ENCODE peak calls at places on chromosome X, in six cellular contexts. Y, A, W, E, U and D are unnamed samples.

GRCh38 chrX:17024896-17025295 is 78.4 kb downstream of the REPS2 start:
- DNase-seq in U (peak), Y (no peak), E (no peak), A (peak), W (no peak), D (peak)

GRCh38 chrX:110667706-110668105 is 127.9 kb downstream of the CHRDL1 start:
- DNase-seq in A (no peak), U (peak), W (no peak), E (no peak), Y (no peak), D (no peak)

GRCh38 chrX:68571292-68572256 is 72.7 kb downstream of the YIPF6 start:
- DNase-seq in A (peak), W (peak), U (no peak), E (peak), Y (no peak), D (no peak)

GRCh38 chrX:118727686-118728339 is 407 bp downstream of the IL13RA1 start:
- DNase-seq in W (no peak), A (peak), U (no peak), E (no peak), Y (no peak), D (no peak)

GRCh38 chrX:101485212-101486064 is at the start of gene ARMCX4:
- DNase-seq in E (no peak), A (no peak), Y (no peak), W (no peak), U (peak), D (no peak)

GRCh38 chrX:118726887-118727685 is at the start of gene IL13RA1:
- DNase-seq in A (peak), U (peak), W (peak), E (peak), Y (no peak), D (no peak)

GRCh38 chrX:24859211-24859841 is 156.4 kb downstream of the ARX start:
- DNase-seq in U (peak), E (no peak), W (no peak), A (no peak), Y (no peak), D (no peak)

GRCh38 chrX:3815896-3816664 is 102.6 kb upstream of the PRKX start:
- DNase-seq in A (peak), E (no peak), Y (peak), W (no peak), U (peak), D (peak)

GRCh38 chrX:27251369-27251768 is 211.8 kb downstream of the PPP4R3C start:
- DNase-seq in E (no peak), U (peak), W (no peak), A (no peak), Y (no peak), D (no peak)

GRCh38 chrX:81411517-81411916 is 209.6 kb downstream of the SH3BGRL start:
- DNase-seq in Y (no peak), U (no peak), E (no peak), A (no peak), W (no peak), D (no peak)

GRCh38 chrX:130170752-130171445 is 863 bp upstream of the RAB33A start:
- DNase-seq in U (peak), E (peak), W (no peak), Y (no peak), A (peak), D (peak)

GRCh38 chrX:3711331-3711917 is 2.0 kb downstream of the PRKX start:
- DNase-seq in A (no peak), Y (no peak), W (no peak), U (no peak), E (no peak), D (no peak)

GRCh38 chrX:112642349-112642748 is 37.4 kb downstream of the LHFPL1 start:
- DNase-seq in U (peak), Y (no peak), W (peak), E (no peak), A (peak), D (peak)

GRCh38 chrX:117538441-117539418 is 577.9 kb downstream of the KLHL13 start:
- DNase-seq in U (no peak), A (no peak), Y (no peak), W (no peak), E (no peak), D (no peak)

GRCh38 chrX:103792916-103793540 is 16.4 kb downstream of the PLP1 start:
- DNase-seq in W (no peak), U (no peak), Y (no peak), A (no peak), E (peak), D (no peak)

GRCh38 chrX:76366972-76367371 is 60.5 kb upstream of the MAGEE1 start:
- DNase-seq in U (no peak), A (no peak), E (no peak), W (no peak), Y (no peak), D (no peak)

GRCh38 chrX:5341902-5342301 is 886.8 kb downstream of the NLGN4X start:
- DNase-seq in Y (no peak), U (no peak), E (no peak), W (no peak), A (no peak), D (no peak)

GRCh38 chrX:33194876-33195433 is 16.4 kb downstream of the DMD start:
- DNase-seq in W (no peak), E (peak), Y (no peak), U (no peak), A (no peak), D (no peak)

GRCh38 chrX:136259543-136259942 is 8.3 kb upstream of the MAP7D3 start:
- DNase-seq in A (peak), W (peak), E (peak), U (no peak), Y (no peak), D (no peak)

GRCh38 chrX:154016366-154017076 is 3.2 kb downstream of the IRAK1 start:
- DNase-seq in Y (no peak), A (no peak), U (no peak), W (no peak), E (no peak), D (no peak)

GRCh38 chrX:130108647-130109428 is 1.5 kb downstream of the ELF4 start:
- DNase-seq in A (peak), E (peak), U (no peak), Y (no peak), W (peak), D (peak)

GRCh38 chrX:30893206-30893605 is 4.2 kb upstream of the TAB3 start:
- DNase-seq in U (no peak), A (no peak), E (no peak), Y (no peak), W (peak), D (no peak)

GRCh38 chrX:15617111-15617510 is 16.4 kb upstream of the ACE2 start:
- DNase-seq in A (no peak), W (no peak), Y (no peak), U (no peak), E (no peak), D (no peak)

GRCh38 chrX:118724352-118724751 is 3.1 kb upstream of the IL13RA1 start:
- DNase-seq in U (no peak), E (no peak), Y (no peak), W (no peak), A (peak), D (no peak)

GRCh38 chrX:3712080-3712869 is 1.2 kb downstream of the PRKX start:
- DNase-seq in E (no peak), Y (no peak), A (peak), U (peak), W (no peak), D (peak)

GRCh38 chrX:135477576-135477975 is 42.9 kb upstream of the INTS6L start:
- DNase-seq in E (peak), Y (no peak), U (peak), W (peak), A (peak), D (peak)

GRCh38 chrX:88072339-88073030 is 554.9 kb downstream of the KLHL4 start:
- DNase-seq in E (no peak), U (no peak), A (no peak), Y (no peak), W (no peak), D (no peak)

GRCh38 chrX:20373063-20373462 is 106.4 kb upstream of the RPS6KA3 start:
- DNase-seq in Y (no peak), E (no peak), A (no peak), U (no peak), W (no peak), D (no peak)

GRCh38 chrX:72475338-72475737 is 97.3 kb downstream of the HDAC8 start:
- DNase-seq in E (no peak), U (peak), W (no peak), Y (no peak), A (no peak), D (no peak)

GRCh38 chrX:11273544-11273943 is 19.7 kb upstream of the AMELX start:
- DNase-seq in U (no peak), E (no peak), W (peak), Y (no peak), A (no peak), D (no peak)

GRCh38 chrX:112687189-112687691 is 7.5 kb upstream of the LHFPL1 start:
- DNase-seq in Y (no peak), U (no peak), A (no peak), E (no peak), W (no peak), D (no peak)

GRCh38 chrX:119427024-119427794 is 28.1 kb downstream of the SLC25A43 start:
- DNase-seq in A (peak), U (peak), Y (no peak), E (no peak), W (no peak), D (peak)

GRCh38 chrX:48107717-48108116 is 22.7 kb upstream of the SPACA5B start:
- DNase-seq in Y (no peak), E (no peak), A (no peak), U (no peak), W (no peak), D (peak)